ENCODE peak calls at places on chromosomes 3 and 15, in five cellular contexts. U is fibroblast of villous mesenchyme, P is adrenal gland, I is dorsolateral prefrontal cortex, B is DND-41. S is an unnamed sample.

GRCh38 chr3:99084825-99085224 is 183.3 kb upstream of the DCBLD2 start:
- DNase-seq in P (no peak), U (peak; percentile 5), B (no peak), I (no peak), S (no peak)

GRCh38 chr3:11452988-11453847 is 181.0 kb downstream of the ATG7 start:
- DNase-seq in B (no peak), P (no peak), U (peak; percentile 69), I (peak; percentile 52), S (no peak)

GRCh38 chr3:94176886-94177285 is 114.0 kb downstream of the NSUN3 start:
- DNase-seq in I (no peak), U (no peak), P (no peak), B (no peak), S (no peak)

GRCh38 chr3:177483182-177483967 is 286.1 kb upstream of the TBL1XR1 start:
- DNase-seq in U (no peak), I (no peak), B (no peak), P (no peak), S (peak; percentile 62)

GRCh38 chr3:12891985-12892839 is 50.8 kb upstream of the RPL32 start:
- DNase-seq in I (no peak), U (peak; percentile 70), B (peak; percentile 64), P (peak; percentile 64), S (peak; percentile 25)

GRCh38 chr3:127006781-127007436 is 24.0 kb downstream of the PLXNA1 start:
- DNase-seq in U (no peak), P (no peak), I (no peak), B (no peak), S (no peak)

GRCh38 chr3:47892284-47892683 is 89.3 kb downstream of the DHX30 start:
- DNase-seq in U (no peak), I (peak; percentile 56), P (no peak), B (no peak), S (no peak)

GRCh38 chr3:126959921-126960603 is 22.9 kb upstream of the PLXNA1 start:
- DNase-seq in U (peak; percentile 60), I (peak; percentile 44), P (no peak), B (no peak), S (peak; percentile 22)

GRCh38 chr15:57510647-57511046 is 81.1 kb upstream of the MYZAP start:
- DNase-seq in U (peak; percentile 94), P (no peak), B (no peak), I (peak; percentile 47), S (peak; percentile 61)

GRCh38 chr15:81911572-81911971 is 134.2 kb downstream of the MEX3B start:
- DNase-seq in P (no peak), U (no peak), I (no peak), B (no peak), S (no peak)

GRCh38 chr3:42666577-42666998 is 13.1 kb downstream of the ZBTB47 start:
- DNase-seq in P (no peak), U (no peak), I (no peak), B (no peak), S (no peak)

GRCh38 chr3:128133273-128133883 is 9.8 kb upstream of the RUVBL1 start:
- DNase-seq in P (peak; percentile 65), U (peak; percentile 81), I (no peak), B (peak; percentile 56), S (peak; percentile 54)

GRCh38 chr15:23564798-23565394 is 578 bp upstream of the MKRN3 start:
- DNase-seq in I (no peak), U (no peak), P (no peak), B (peak; percentile 22), S (no peak)

GRCh38 chr15:99718421-99718820 is 14.8 kb downstream of the LYSMD4 start:
- DNase-seq in B (no peak), U (no peak), I (no peak), P (no peak), S (no peak)

GRCh38 chr3:33424606-33425453 is 15.4 kb downstream of the UBP1 start:
- DNase-seq in U (no peak), I (no peak), P (no peak), B (no peak), S (no peak)

GRCh38 chr3:179181993-179182551 is 33.9 kb downstream of the PIK3CA start:
- DNase-seq in B (no peak), I (no peak), P (no peak), U (no peak), S (no peak)

GRCh38 chr3:135382621-135383020 is 582.9 kb upstream of the PPP2R3A start:
- DNase-seq in I (no peak), B (no peak), P (no peak), U (no peak), S (no peak)

GRCh38 chr3:127899769-127900168 is 15.3 kb upstream of the KBTBD12 start:
- DNase-seq in B (no peak), P (no peak), U (no peak), I (no peak), S (no peak)

GRCh38 chr3:136952292-136952691 is 5.5 kb upstream of the IL20RB start:
- DNase-seq in U (peak; percentile 73), B (no peak), I (no peak), P (no peak), S (no peak)

GRCh38 chr3:78991656-78992055 is 776.1 kb downstream of the ROBO1 start:
- DNase-seq in U (no peak), I (no peak), P (no peak), B (no peak), S (no peak)

GRCh38 chr3:142645236-142645793 is 49.1 kb downstream of the PLS1 start:
- DNase-seq in I (no peak), U (no peak), P (no peak), B (no peak), S (no peak)

DNA sequence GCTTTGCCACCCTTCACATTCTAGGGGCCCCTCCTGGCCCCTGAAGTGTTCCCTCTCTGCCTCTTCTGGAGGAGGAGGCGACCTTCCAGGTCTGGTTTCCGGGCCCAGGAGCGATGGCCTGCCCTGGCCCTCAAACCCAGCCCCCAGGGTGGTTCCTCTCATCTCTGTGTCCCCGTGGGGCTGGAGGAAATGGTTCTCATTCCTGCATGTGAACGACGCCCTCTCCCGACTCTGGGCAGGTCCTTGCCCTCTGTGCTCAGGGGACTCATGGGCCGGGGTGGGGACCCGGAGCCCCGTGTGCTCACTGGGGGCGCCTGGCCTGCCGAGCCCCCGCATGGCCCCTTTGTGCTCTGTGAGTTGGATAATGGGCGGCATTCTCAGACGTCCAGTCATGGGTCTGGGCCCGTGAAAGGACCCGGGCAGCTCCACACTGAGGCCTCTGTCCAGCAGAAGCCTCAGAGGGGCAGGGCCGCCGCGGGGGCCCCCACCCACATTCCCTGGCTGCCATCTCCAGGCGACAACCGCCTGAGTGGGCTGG is 5.4 kb upstream of the PLXND1 start:
- DNase-seq in I (no peak), U (peak; percentile 60), P (no peak), B (no peak), S (no peak)
- TF ChIP-seq CTCF in I (no peak), U (no peak), P (no peak), B (no peak), S (no peak)

GRCh38 chr15:62989366-62990055 is 53.0 kb upstream of the TPM1 start:
- DNase-seq in B (no peak), I (no peak), U (no peak), P (no peak), S (no peak)

GRCh38 chr15:62983956-62984355 is 58.6 kb upstream of the TPM1 start:
- DNase-seq in U (no peak), P (no peak), B (no peak), I (no peak), S (no peak)

GRCh38 chr15:62988701-62989100 is 53.8 kb upstream of the TPM1 start:
- DNase-seq in I (no peak), U (no peak), B (no peak), P (no peak), S (no peak)

GRCh38 chr15:62986948-62987347 is 55.6 kb upstream of the TPM1 start:
- DNase-seq in U (no peak), I (no peak), P (no peak), B (no peak), S (no peak)

GRCh38 chr15:62985768-62986167 is 56.8 kb upstream of the TPM1 start:
- DNase-seq in P (no peak), I (no peak), U (peak; percentile 45), B (no peak), S (no peak)
- TF ChIP-seq CTCF in P (no peak), I (no peak), U (no peak), B (no peak), S (no peak)

DNA sequence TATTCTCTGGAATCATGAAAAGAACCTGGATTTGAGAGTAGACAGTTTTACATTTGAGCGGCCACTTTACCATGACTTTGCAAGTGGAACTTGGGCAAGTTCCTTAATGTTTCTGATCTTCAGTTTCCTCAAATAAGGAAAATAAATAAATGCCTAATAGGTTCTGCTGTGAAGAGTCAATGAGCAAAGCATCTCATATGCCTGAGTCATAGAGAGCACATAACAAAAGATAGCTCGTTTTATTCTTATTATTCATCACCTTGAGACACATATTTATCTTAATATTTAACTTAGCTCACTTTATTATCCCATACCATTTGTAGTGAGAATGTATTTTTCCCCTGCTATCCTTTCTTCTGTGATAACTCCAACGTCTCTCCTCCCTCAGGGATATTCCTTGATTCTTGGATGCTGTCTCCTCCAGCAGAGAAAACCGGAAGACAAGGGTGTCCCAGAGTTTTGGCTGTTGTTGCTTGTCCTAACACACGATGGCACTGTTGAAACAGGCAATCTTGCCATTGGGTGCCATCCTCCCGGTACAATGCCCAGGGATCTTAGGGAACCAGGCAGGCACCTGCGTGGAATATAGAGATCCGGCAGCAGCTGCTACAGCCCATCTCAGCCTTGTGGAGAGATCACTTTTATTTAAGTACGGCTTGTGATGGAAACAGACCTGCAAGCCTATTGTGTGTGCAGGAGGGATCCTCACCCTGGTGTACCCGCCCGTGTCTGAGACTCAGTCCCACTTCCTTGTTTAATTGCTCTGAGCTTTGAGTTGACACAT is 33.3 kb upstream of the VPS33B start:
- DNase-seq in U (peak; percentile 51), P (peak; percentile 83), I (peak; percentile 77), B (peak; percentile 52), S (peak; percentile 70)
- TF ChIP-seq CTCF in U (peak; percentile 86), P (peak; percentile 78), I (peak; percentile 67), B (peak; percentile 79), S (peak; percentile 68)

GRCh38 chr15:85859671-85860070 is 64.9 kb upstream of the KLHL25 start:
- DNase-seq in I (no peak), U (no peak), B (no peak), P (no peak), S (no peak)

GRCh38 chr15:85852969-85853368 is 58.2 kb upstream of the KLHL25 start:
- DNase-seq in B (no peak), I (no peak), U (no peak), P (no peak), S (no peak)

GRCh38 chr15:85854345-85855097 is 59.8 kb upstream of the KLHL25 start:
- DNase-seq in U (peak; percentile 58), I (no peak), B (peak; percentile 52), P (peak; percentile 64), S (peak; percentile 56)

GRCh38 chr15:85860394-85861161 is 65.9 kb upstream of the KLHL25 start:
- DNase-seq in I (no peak), B (no peak), P (no peak), U (no peak), S (no peak)

DNA sequence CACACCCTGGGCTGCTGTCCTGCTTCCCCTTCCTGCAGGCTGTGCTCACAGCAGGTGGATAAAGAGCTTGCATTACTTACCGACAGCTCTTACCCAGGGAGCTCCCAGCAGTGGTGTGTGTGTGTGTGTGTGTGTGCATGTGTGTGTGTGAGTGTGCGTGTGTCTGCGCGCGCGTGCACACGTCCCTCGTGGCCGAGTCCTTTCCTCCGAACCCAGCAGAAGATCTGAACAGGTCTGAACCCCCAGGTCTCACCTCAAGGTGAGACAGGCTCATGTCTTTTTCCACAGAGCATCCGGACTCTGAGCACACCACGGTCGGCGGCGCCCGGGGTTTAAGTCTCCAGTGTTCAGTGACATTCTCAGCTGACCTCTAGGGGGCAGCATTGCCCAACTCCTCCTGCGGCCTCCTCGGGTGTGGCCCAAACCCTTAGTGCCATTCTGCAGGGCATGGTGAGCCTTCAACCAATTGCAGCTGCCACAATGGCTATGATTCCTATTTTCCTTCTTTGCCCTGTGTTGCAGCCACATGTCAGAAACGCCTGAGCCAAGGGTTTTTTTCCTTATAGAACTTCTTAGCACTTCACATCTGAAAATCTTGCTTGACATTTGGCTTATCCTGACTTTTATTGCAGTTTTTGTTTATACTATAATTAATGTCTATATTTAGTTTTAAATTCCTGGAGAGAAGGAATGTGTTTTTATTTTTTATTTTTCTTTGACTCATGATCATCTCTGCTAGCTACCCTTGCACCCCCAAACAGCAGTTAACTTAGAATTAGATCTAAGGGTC is 64.1 kb upstream of the KLHL25 start:
- DNase-seq in P (peak; percentile 77), U (peak; percentile 49), B (peak; percentile 66), I (peak; percentile 72), S (peak; percentile 82)
- TF ChIP-seq CTCF in P (peak; percentile 79), U (peak; percentile 78), B (peak; percentile 79), I (peak; percentile 73), S (peak; percentile 93)

S was measured in endothelial cell.